ENCODE peak calls at places on chromosome 11, in four cellular contexts. S, Y, R and A are unnamed samples.
A peak's percentile ranks its signal among the peaks of the same experiment; 100 is the strongest.

GRCh38 chr11:95853138-95853537 is 62.8 kb downstream of the CEP57 start:
- DNase-seq in S (no peak), Y (no peak), R (no peak), A (no peak)

GRCh38 chr11:64150051-64150450 is 15.9 kb downstream of the MACROD1 start:
- DNase-seq in S (no peak), Y (no peak), R (no peak), A (no peak)

GRCh38 chr11:79168530-79169110 is 272.2 kb downstream of the TENM4 start:
- DNase-seq in S (no peak), Y (no peak), R (no peak), A (no peak)

GRCh38 chr11:22688914-22689313 is 22.5 kb downstream of the GAS2 start:
- DNase-seq in S (no peak), Y (no peak), R (no peak), A (no peak)

GRCh38 chr11:3849297-3849874 is 6.1 kb upstream of the STIM1 start:
- DNase-seq in S (peak; percentile 60), Y (no peak), R (peak; percentile 46), A (peak; percentile 32)

GRCh38 chr11:113255096-113255495 is 59.3 kb upstream of the TTC12 start:
- DNase-seq in S (no peak), Y (no peak), R (no peak), A (no peak)

GRCh38 chr11:9859491-9860305 is 195.8 kb downstream of the SWAP70 start:
- DNase-seq in S (no peak), Y (no peak), R (no peak), A (no peak)

GRCh38 chr11:129636926-129637325 is 178.7 kb upstream of the TMEM45B start:
- DNase-seq in S (no peak), Y (no peak), R (no peak), A (no peak)

GRCh38 chr11:11982975-11983374 is 25.5 kb downstream of the DKK3 start:
- DNase-seq in S (no peak), Y (no peak), R (no peak), A (no peak)

GRCh38 chr11:127521413-127521812 is 520.8 kb upstream of the KIRREL3 start:
- DNase-seq in S (no peak), Y (no peak), R (no peak), A (no peak)

GRCh38 chr11:128279861-128280260 is 307.5 kb downstream of the ETS1 start:
- DNase-seq in S (no peak), Y (no peak), R (no peak), A (no peak)

GRCh38 chr11:43547900-43548381 is 132.6 kb upstream of the HSD17B12 start:
- DNase-seq in S (no peak), Y (no peak), R (no peak), A (peak; percentile 91)

GRCh38 chr11:133064152-133064877 is 468.0 kb downstream of the OPCML start:
- DNase-seq in S (no peak), Y (peak; percentile 65), R (peak; percentile 21), A (peak; percentile 85)

GRCh38 chr11:35786918-35787557 is 124.5 kb downstream of the TRIM44 start:
- DNase-seq in S (no peak), Y (no peak), R (no peak), A (no peak)

GRCh38 chr11:63821411-63821810 is 8.2 kb downstream of the SPINDOC start:
- DNase-seq in S (no peak), Y (no peak), R (no peak), A (no peak)

GRCh38 chr11:117052196-117053149 is 45.8 kb downstream of the SIK3 start:
- DNase-seq in S (no peak), Y (no peak), R (no peak), A (no peak)

GRCh38 chr11:121352301-121352891 is 59.8 kb downstream of the SC5D start:
- DNase-seq in S (no peak), Y (peak; percentile 72), R (no peak), A (no peak)

GRCh38 chr11:57341250-57341808 is 3.2 kb downstream of the P2RX3 start:
- DNase-seq in S (no peak), Y (no peak), R (no peak), A (no peak)

GRCh38 chr11:12048936-12049790 is 40.7 kb upstream of the DKK3 start:
- DNase-seq in S (no peak), Y (no peak), R (no peak), A (no peak)

GRCh38 chr11:67270256-67271211 is 4.3 kb downstream of the GRK2 start:
- DNase-seq in S (no peak), Y (peak; percentile 36), R (no peak), A (no peak)

GRCh38 chr11:83124631-83125424 is 32.1 kb upstream of the PCF11 start:
- DNase-seq in S (no peak), Y (no peak), R (no peak), A (no peak)

GRCh38 chr11:114167355-114168085 is 108.0 kb downstream of the ZBTB16 start:
- DNase-seq in S (no peak), Y (no peak), R (no peak), A (no peak)

GRCh38 chr11:7512525-7513209 is 1.1 kb upstream of the PPFIBP2 start:
- DNase-seq in S (no peak), Y (peak; percentile 63), R (peak; percentile 66), A (peak; percentile 75)

GRCh38 chr11:134079317-134079716 is 10.4 kb downstream of the JAM3 start:
- DNase-seq in S (no peak), Y (no peak), R (no peak), A (no peak)

GRCh38 chr11:86570020-86570419 is 102.4 kb downstream of the ME3 start:
- DNase-seq in S (no peak), Y (no peak), R (no peak), A (no peak)

GRCh38 chr11:8087185-8087584 is 6.2 kb downstream of the TUB start:
- DNase-seq in S (no peak), Y (no peak), R (no peak), A (peak; percentile 49)

GRCh38 chr11:125724125-125724524 is 22.0 kb upstream of the PATE1 start:
- DNase-seq in S (no peak), Y (no peak), R (no peak), A (no peak)

GRCh38 chr11:127620660-127621059 is 620.1 kb upstream of the KIRREL3 start:
- DNase-seq in S (no peak), Y (no peak), R (no peak), A (no peak)

GRCh38 chr11:69309800-69310280 is 15.9 kb downstream of the MYEOV start:
- DNase-seq in S (no peak), Y (no peak), R (no peak), A (no peak)

GRCh38 chr11:74749127-74749964 is 697 bp downstream of the RNF169 start:
- DNase-seq in S (peak; percentile 17), Y (no peak), R (peak; percentile 16), A (peak; percentile 54)

GRCh38 chr11:62137276-62137861 is 13.6 kb downstream of the INCENP start:
- DNase-seq in S (no peak), Y (no peak), R (no peak), A (no peak)

GRCh38 chr11:117842131-117842941 is 17.8 kb upstream of the FXYD2 start:
- DNase-seq in S (no peak), Y (no peak), R (peak; percentile 47), A (peak; percentile 47)